ENCODE peak calls at places on chromosomes 11 and 22, in five cellular contexts. One of them, this sample, is unnamed.

GRCh38 chr11:659532-660085 is 22.5 kb downstream of the DRD4 start:
- DNase-seq in K562: no peak
- DNase-seq in H1: no peak
- DNase-seq in SK-N-SH: no peak
- DNase-seq in HCT116: no peak
- DNase-seq in this sample: no peak

GRCh38 chr11:1471736-1472135 is 14.8 kb downstream of the MOB2 start:
- DNase-seq in K562: no peak
- DNase-seq in H1: no peak
- DNase-seq in SK-N-SH: no peak
- DNase-seq in HCT116: no peak
- DNase-seq in this sample: no peak

GRCh38 chr11:37409124-37409523 is 811.1 kb upstream of the RAG2 start:
- DNase-seq in SK-N-SH: no peak
- DNase-seq in HCT116: no peak
- DNase-seq in K562: no peak
- DNase-seq in H1: no peak
- DNase-seq in this sample: no peak

GRCh38 chr11:117998201-117998579 is 12.0 kb downstream of the IL10RA start:
- DNase-seq in SK-N-SH: no peak
- DNase-seq in HCT116: no peak
- DNase-seq in H1: no peak
- DNase-seq in K562: no peak
- DNase-seq in this sample: no peak

GRCh38 chr11:85167038-85167437 is 460.1 kb downstream of the DLG2 start:
- DNase-seq in HCT116: no peak
- DNase-seq in SK-N-SH: no peak
- DNase-seq in H1: no peak
- DNase-seq in K562: no peak
- DNase-seq in this sample: no peak

GRCh38 chr11:128520886-128521696 is 66.3 kb downstream of the ETS1 start:
- DNase-seq in K562: no peak
- DNase-seq in HCT116: no peak
- DNase-seq in SK-N-SH: no peak
- DNase-seq in H1: no peak
- DNase-seq in this sample: no peak

GRCh38 chr11:111549196-111549868 is 8.8 kb downstream of the LAYN start:
- DNase-seq in H1: no peak
- DNase-seq in K562: no peak
- DNase-seq in HCT116: no peak
- DNase-seq in SK-N-SH: peak
- DNase-seq in this sample: no peak

GRCh38 chr11:130114281-130114680 is 44.6 kb downstream of the APLP2 start:
- DNase-seq in HCT116: no peak
- DNase-seq in SK-N-SH: no peak
- DNase-seq in H1: no peak
- DNase-seq in K562: peak
- DNase-seq in this sample: peak

GRCh38 chr11:64553554-64554201 is 37.3 kb upstream of the SLC22A12 start:
- DNase-seq in K562: peak
- DNase-seq in H1: peak
- DNase-seq in HCT116: no peak
- DNase-seq in SK-N-SH: peak
- DNase-seq in this sample: peak

GRCh38 chr11:102419181-102419580 is 33.4 kb downstream of the TMEM123 start:
- DNase-seq in K562: no peak
- DNase-seq in HCT116: no peak
- DNase-seq in H1: no peak
- DNase-seq in SK-N-SH: no peak
- DNase-seq in this sample: no peak

GRCh38 chr11:64745523-64746328 is 1.8 kb upstream of the RASGRP2 start:
- DNase-seq in H1: peak
- DNase-seq in K562: peak
- DNase-seq in SK-N-SH: peak
- DNase-seq in HCT116: no peak
- DNase-seq in this sample: no peak

GRCh38 chr11:12319734-12320387 is 57.5 kb upstream of the PARVA start:
- DNase-seq in H1: no peak
- DNase-seq in K562: no peak
- DNase-seq in HCT116: no peak
- DNase-seq in SK-N-SH: no peak
- DNase-seq in this sample: no peak

GRCh38 chr11:133964946-133965632 is 8.3 kb upstream of the IGSF9B start:
- DNase-seq in HCT116: no peak
- DNase-seq in H1: no peak
- DNase-seq in K562: no peak
- DNase-seq in SK-N-SH: no peak
- DNase-seq in this sample: peak

GRCh38 chr11:92212530-92212929 is 12.1 kb upstream of the FAT3 start:
- DNase-seq in K562: no peak
- DNase-seq in H1: no peak
- DNase-seq in HCT116: no peak
- DNase-seq in SK-N-SH: no peak
- DNase-seq in this sample: no peak

GRCh38 chr11:104531075-104531474 is 367.1 kb upstream of the PDGFD start:
- DNase-seq in HCT116: no peak
- DNase-seq in H1: no peak
- DNase-seq in SK-N-SH: no peak
- DNase-seq in K562: no peak
- DNase-seq in this sample: no peak

GRCh38 chr11:65781152-65781961 is 581 bp upstream of the AP5B1 start:
- DNase-seq in H1: peak
- DNase-seq in SK-N-SH: peak
- DNase-seq in K562: peak
- DNase-seq in HCT116: no peak
- DNase-seq in this sample: peak

GRCh38 chr22:30226192-30226832 is 20.2 kb downstream of the LIF start:
- DNase-seq in SK-N-SH: no peak
- DNase-seq in K562: no peak
- DNase-seq in H1: no peak
- DNase-seq in HCT116: no peak
- DNase-seq in this sample: no peak

GRCh38 chr11:108302121-108302785 is 79.4 kb downstream of the ATM start:
- DNase-seq in HCT116: no peak
- DNase-seq in K562: no peak
- DNase-seq in SK-N-SH: no peak
- DNase-seq in H1: no peak
- DNase-seq in this sample: no peak

GRCh38 chr11:112751763-112752162 is 209.5 kb upstream of the NCAM1 start:
- DNase-seq in HCT116: no peak
- DNase-seq in H1: no peak
- DNase-seq in SK-N-SH: no peak
- DNase-seq in K562: no peak
- DNase-seq in this sample: no peak

GRCh38 chr11:115911656-115912055 is 407.4 kb upstream of the CADM1 start:
- DNase-seq in H1: no peak
- DNase-seq in SK-N-SH: peak
- DNase-seq in K562: no peak
- DNase-seq in HCT116: no peak
- DNase-seq in this sample: no peak

GRCh38 chr11:15918212-15918611 is 438.1 kb downstream of the SOX6 start:
- DNase-seq in K562: no peak
- DNase-seq in H1: no peak
- DNase-seq in HCT116: no peak
- DNase-seq in SK-N-SH: no peak
- DNase-seq in this sample: no peak

GRCh38 chr11:93572621-93573020 is 29.4 kb upstream of the SMCO4 start:
- DNase-seq in HCT116: no peak
- DNase-seq in H1: no peak
- DNase-seq in SK-N-SH: no peak
- DNase-seq in K562: no peak
- DNase-seq in this sample: no peak

GRCh38 chr11:93573184-93573583 is 30.0 kb upstream of the SMCO4 start:
- DNase-seq in HCT116: no peak
- DNase-seq in SK-N-SH: no peak
- DNase-seq in H1: no peak
- DNase-seq in K562: no peak
- DNase-seq in this sample: no peak

GRCh38 chr11:93574821-93575220 is 31.6 kb upstream of the SMCO4 start:
- DNase-seq in H1: no peak
- DNase-seq in K562: no peak
- DNase-seq in HCT116: no peak
- DNase-seq in SK-N-SH: no peak
- DNase-seq in this sample: no peak

GRCh38 chr11:93579187-93579773 is 36.1 kb upstream of the SMCO4 start:
- DNase-seq in SK-N-SH: no peak
- DNase-seq in K562: no peak
- DNase-seq in H1: no peak
- DNase-seq in HCT116: no peak
- DNase-seq in this sample: no peak

DNA sequence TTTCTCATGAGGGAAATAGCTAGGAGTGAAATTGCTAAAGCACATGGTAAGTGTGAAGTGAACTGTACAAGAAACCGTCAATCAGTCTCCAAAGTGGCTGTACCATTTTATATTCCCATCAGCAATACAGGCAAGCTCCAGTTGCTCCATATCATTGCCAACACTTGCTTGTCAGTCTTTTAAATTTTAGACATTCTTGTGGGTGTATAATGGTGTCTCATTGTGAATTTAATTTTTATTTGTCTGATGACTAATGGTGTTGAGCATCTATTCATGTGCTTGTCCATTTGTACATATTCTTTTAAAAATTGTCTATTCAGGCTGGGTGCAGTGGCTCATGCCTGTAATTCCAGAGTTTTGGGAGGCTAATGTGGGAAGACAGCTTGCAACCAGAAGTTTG is 34.1 kb upstream of the SMCO4 start:
- DNase-seq in H1: no peak
- DNase-seq in K562: no peak
- DNase-seq in SK-N-SH: no peak
- DNase-seq in HCT116: no peak
- DNase-seq in this sample: no peak
- TF ChIP-seq JUND in H1: no peak
- TF ChIP-seq JUND in K562: no peak
- TF ChIP-seq JUND in SK-N-SH: no peak
- TF ChIP-seq JUND in HCT116: no peak
- TF ChIP-seq JUND in this sample: no peak

GRCh38 chr11:19659529-19659928 is 53.1 kb upstream of the NAV2 start:
- DNase-seq in HCT116: no peak
- DNase-seq in SK-N-SH: no peak
- DNase-seq in K562: no peak
- DNase-seq in H1: no peak
- DNase-seq in this sample: no peak
- TF ChIP-seq JUND in HCT116: no peak
- TF ChIP-seq JUND in SK-N-SH: no peak
- TF ChIP-seq JUND in K562: no peak
- TF ChIP-seq JUND in H1: no peak
- TF ChIP-seq JUND in this sample: no peak

GRCh38 chr11:28529540-28530410 is 421.6 kb downstream of the METTL15 start:
- DNase-seq in SK-N-SH: peak
- DNase-seq in H1: no peak
- DNase-seq in HCT116: peak
- DNase-seq in K562: peak
- DNase-seq in this sample: no peak
- TF ChIP-seq JUND in SK-N-SH: no peak
- TF ChIP-seq JUND in H1: no peak
- TF ChIP-seq JUND in HCT116: no peak
- TF ChIP-seq JUND in K562: no peak
- TF ChIP-seq JUND in this sample: no peak

GRCh38 chr22:42889290-42889689 is 32.2 kb upstream of the ARFGAP3 start:
- DNase-seq in SK-N-SH: no peak
- DNase-seq in H1: no peak
- DNase-seq in HCT116: no peak
- DNase-seq in K562: no peak
- DNase-seq in this sample: no peak
- TF ChIP-seq JUND in SK-N-SH: no peak
- TF ChIP-seq JUND in H1: no peak
- TF ChIP-seq JUND in HCT116: no peak
- TF ChIP-seq JUND in K562: no peak
- TF ChIP-seq JUND in this sample: no peak

DNA sequence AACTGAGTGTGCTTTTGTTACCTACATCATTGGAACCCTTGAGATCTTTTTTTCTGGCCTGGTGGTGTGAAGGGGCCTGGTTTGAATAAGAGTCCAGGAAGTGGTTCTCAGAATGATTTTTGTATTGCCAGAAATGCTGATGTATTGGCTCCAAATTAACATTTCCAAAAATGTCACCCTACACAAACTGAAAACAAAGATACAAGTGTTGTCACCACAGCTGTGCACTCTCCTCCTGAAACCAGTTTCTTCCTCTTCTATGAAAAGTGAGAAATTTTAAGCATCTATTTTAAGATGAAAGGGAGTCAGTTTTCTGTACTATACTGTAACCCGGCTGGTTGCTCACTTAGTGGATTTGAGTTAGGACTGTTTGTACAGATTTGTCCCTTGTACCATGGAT is 218.8 kb downstream of the PGR start:
- DNase-seq in SK-N-SH: no peak
- DNase-seq in HCT116: no peak
- DNase-seq in H1: no peak
- DNase-seq in K562: no peak
- DNase-seq in this sample: no peak
- TF ChIP-seq JUND in SK-N-SH: no peak
- TF ChIP-seq JUND in HCT116: no peak
- TF ChIP-seq JUND in H1: no peak
- TF ChIP-seq JUND in K562: no peak
- TF ChIP-seq JUND in this sample: no peak